ENCODE peak calls at places on chromosomes 2 and 18, in ten cellular contexts. One of them, this sample, is unnamed. For H3K9me3, the result is how much of the 10 kb centered on the place peaks cover.

GRCh38 chr2:61658841-61659780 is 121.0 kb upstream of the XPO1 start:
- DNase-seq in IMR-90: peak
- DNase-seq in naive thymus-derived CD4-positive, alpha-beta T cell: no peak
- DNase-seq in A549: peak
- DNase-seq in aorta: no peak
- DNase-seq in lower lobe of right lung: no peak
- DNase-seq in CD8-positive, alpha-beta memory T cell: no peak
- DNase-seq in cardiac muscle cell: peak
- DNase-seq in sigmoid colon: no peak
- DNase-seq in pancreas: no peak
- DNase-seq in this sample: no peak

GRCh38 chr2:238327751-238328150 is 7.4 kb downstream of the TRAF3IP1 start:
- DNase-seq in CD8-positive, alpha-beta memory T cell: no peak
- DNase-seq in aorta: no peak
- DNase-seq in pancreas: no peak
- DNase-seq in A549: no peak
- DNase-seq in cardiac muscle cell: no peak
- DNase-seq in naive thymus-derived CD4-positive, alpha-beta T cell: no peak
- DNase-seq in sigmoid colon: no peak
- DNase-seq in lower lobe of right lung: no peak
- DNase-seq in IMR-90: no peak
- DNase-seq in this sample: no peak

GRCh38 chr2:141021109-141021508 is 1109.7 kb downstream of the LRP1B start:
- DNase-seq in A549: no peak
- DNase-seq in naive thymus-derived CD4-positive, alpha-beta T cell: no peak
- DNase-seq in aorta: no peak
- DNase-seq in cardiac muscle cell: no peak
- DNase-seq in IMR-90: peak
- DNase-seq in pancreas: no peak
- DNase-seq in sigmoid colon: no peak
- DNase-seq in CD8-positive, alpha-beta memory T cell: no peak
- DNase-seq in lower lobe of right lung: no peak
- DNase-seq in this sample: no peak

GRCh38 chr18:51125976-51126375 is 71.5 kb downstream of the MEX3C start:
- DNase-seq in sigmoid colon: no peak
- DNase-seq in IMR-90: no peak
- DNase-seq in CD8-positive, alpha-beta memory T cell: no peak
- DNase-seq in A549: no peak
- DNase-seq in naive thymus-derived CD4-positive, alpha-beta T cell: no peak
- DNase-seq in aorta: no peak
- DNase-seq in pancreas: no peak
- DNase-seq in lower lobe of right lung: no peak
- DNase-seq in cardiac muscle cell: no peak
- DNase-seq in this sample: no peak

GRCh38 chr2:67015681-67016080 is 381.5 kb upstream of the ETAA1 start:
- DNase-seq in lower lobe of right lung: no peak
- DNase-seq in CD8-positive, alpha-beta memory T cell: no peak
- DNase-seq in naive thymus-derived CD4-positive, alpha-beta T cell: no peak
- DNase-seq in cardiac muscle cell: no peak
- DNase-seq in pancreas: no peak
- DNase-seq in sigmoid colon: no peak
- DNase-seq in aorta: no peak
- DNase-seq in IMR-90: no peak
- DNase-seq in A549: no peak
- DNase-seq in this sample: no peak

GRCh38 chr2:85709385-85709784 is 15.2 kb downstream of the GNLY start:
- DNase-seq in sigmoid colon: no peak
- DNase-seq in CD8-positive, alpha-beta memory T cell: no peak
- DNase-seq in A549: no peak
- DNase-seq in naive thymus-derived CD4-positive, alpha-beta T cell: no peak
- DNase-seq in IMR-90: no peak
- DNase-seq in aorta: no peak
- DNase-seq in pancreas: no peak
- DNase-seq in cardiac muscle cell: no peak
- DNase-seq in lower lobe of right lung: no peak
- DNase-seq in this sample: no peak

GRCh38 chr2:63818276-63818675 is 23.4 kb upstream of the UGP2 start:
- DNase-seq in CD8-positive, alpha-beta memory T cell: no peak
- DNase-seq in aorta: no peak
- DNase-seq in naive thymus-derived CD4-positive, alpha-beta T cell: no peak
- DNase-seq in sigmoid colon: no peak
- DNase-seq in lower lobe of right lung: no peak
- DNase-seq in cardiac muscle cell: no peak
- DNase-seq in IMR-90: no peak
- DNase-seq in A549: no peak
- DNase-seq in pancreas: no peak
- DNase-seq in this sample: no peak

GRCh38 chr2:55338268-55338667 is 69.2 kb upstream of the MTIF2 start:
- DNase-seq in pancreas: no peak
- DNase-seq in CD8-positive, alpha-beta memory T cell: no peak
- DNase-seq in IMR-90: peak
- DNase-seq in cardiac muscle cell: no peak
- DNase-seq in naive thymus-derived CD4-positive, alpha-beta T cell: no peak
- DNase-seq in aorta: no peak
- DNase-seq in sigmoid colon: no peak
- DNase-seq in A549: no peak
- DNase-seq in lower lobe of right lung: no peak
- DNase-seq in this sample: no peak

GRCh38 chr2:216548901-216549321 is 50.3 kb downstream of the RPL37A start:
- DNase-seq in aorta: peak
- DNase-seq in A549: no peak
- DNase-seq in cardiac muscle cell: no peak
- DNase-seq in lower lobe of right lung: no peak
- DNase-seq in CD8-positive, alpha-beta memory T cell: no peak
- DNase-seq in sigmoid colon: peak
- DNase-seq in IMR-90: no peak
- DNase-seq in pancreas: no peak
- DNase-seq in naive thymus-derived CD4-positive, alpha-beta T cell: no peak
- DNase-seq in this sample: no peak

GRCh38 chr2:74887961-74888670 is 54.2 kb downstream of the HK2 start:
- DNase-seq in cardiac muscle cell: no peak
- DNase-seq in A549: no peak
- DNase-seq in sigmoid colon: no peak
- DNase-seq in naive thymus-derived CD4-positive, alpha-beta T cell: no peak
- DNase-seq in CD8-positive, alpha-beta memory T cell: no peak
- DNase-seq in lower lobe of right lung: no peak
- DNase-seq in IMR-90: peak
- DNase-seq in aorta: no peak
- DNase-seq in pancreas: no peak
- DNase-seq in this sample: no peak

GRCh38 chr2:236693531-236693930 is 123.9 kb downstream of the ACKR3 start:
- DNase-seq in CD8-positive, alpha-beta memory T cell: no peak
- DNase-seq in pancreas: no peak
- DNase-seq in aorta: no peak
- DNase-seq in cardiac muscle cell: no peak
- DNase-seq in A549: no peak
- DNase-seq in sigmoid colon: no peak
- DNase-seq in naive thymus-derived CD4-positive, alpha-beta T cell: no peak
- DNase-seq in IMR-90: no peak
- DNase-seq in lower lobe of right lung: no peak
- DNase-seq in this sample: no peak

GRCh38 chr18:58335223-58335622 is 291.2 kb downstream of the NEDD4L start:
- DNase-seq in sigmoid colon: no peak
- DNase-seq in cardiac muscle cell: no peak
- DNase-seq in lower lobe of right lung: no peak
- DNase-seq in pancreas: no peak
- DNase-seq in CD8-positive, alpha-beta memory T cell: no peak
- DNase-seq in A549: no peak
- DNase-seq in naive thymus-derived CD4-positive, alpha-beta T cell: no peak
- DNase-seq in IMR-90: no peak
- DNase-seq in aorta: no peak
- DNase-seq in this sample: no peak

GRCh38 chr18:74252032-74252380 is 39.8 kb downstream of the CYB5A start:
- DNase-seq in sigmoid colon: no peak
- DNase-seq in IMR-90: peak
- DNase-seq in pancreas: no peak
- DNase-seq in cardiac muscle cell: no peak
- DNase-seq in A549: no peak
- DNase-seq in CD8-positive, alpha-beta memory T cell: no peak
- DNase-seq in aorta: no peak
- DNase-seq in lower lobe of right lung: no peak
- DNase-seq in naive thymus-derived CD4-positive, alpha-beta T cell: no peak
- DNase-seq in this sample: no peak

GRCh38 chr18:6601241-6601640 is 128.3 kb upstream of the ARHGAP28 start:
- DNase-seq in IMR-90: no peak
- DNase-seq in CD8-positive, alpha-beta memory T cell: no peak
- DNase-seq in aorta: no peak
- DNase-seq in A549: no peak
- DNase-seq in cardiac muscle cell: no peak
- DNase-seq in sigmoid colon: no peak
- DNase-seq in naive thymus-derived CD4-positive, alpha-beta T cell: no peak
- DNase-seq in lower lobe of right lung: no peak
- DNase-seq in pancreas: no peak
- DNase-seq in this sample: no peak

DNA sequence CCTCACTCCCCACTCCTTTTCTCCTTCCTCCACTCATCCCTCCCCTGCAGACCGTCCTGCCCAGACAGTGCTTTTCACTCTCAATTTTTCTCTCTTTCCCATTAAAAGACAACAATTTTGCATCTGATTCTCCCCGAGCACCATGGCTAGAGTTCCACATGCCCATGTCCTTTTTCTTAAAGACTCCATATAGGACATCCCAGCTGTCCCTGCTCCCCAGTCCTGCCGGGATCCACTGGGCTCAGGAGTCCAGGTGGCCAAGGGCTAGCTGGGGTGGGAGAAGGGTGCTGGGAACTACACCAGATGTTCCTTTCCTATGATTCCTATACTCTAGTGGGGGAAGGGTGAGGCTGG is 52.9 kb upstream of the RMDN2 start:
- DNase-seq in IMR-90: no peak
- DNase-seq in cardiac muscle cell: no peak
- DNase-seq in pancreas: no peak
- DNase-seq in lower lobe of right lung: no peak
- DNase-seq in CD8-positive, alpha-beta memory T cell: no peak
- DNase-seq in sigmoid colon: no peak
- DNase-seq in A549: no peak
- DNase-seq in aorta: no peak
- DNase-seq in naive thymus-derived CD4-positive, alpha-beta T cell: no peak
- DNase-seq in this sample: no peak
- H3K27ac ChIP-seq in IMR-90: no peak
- H3K27ac ChIP-seq in cardiac muscle cell: no peak
- H3K27ac ChIP-seq in pancreas: no peak
- H3K27ac ChIP-seq in lower lobe of right lung: no peak
- H3K27ac ChIP-seq in CD8-positive, alpha-beta memory T cell: no peak
- H3K27ac ChIP-seq in sigmoid colon: peak
- H3K27ac ChIP-seq in A549: no peak
- H3K27ac ChIP-seq in aorta: no peak
- H3K27ac ChIP-seq in naive thymus-derived CD4-positive, alpha-beta T cell: no peak
- H3K27ac ChIP-seq in this sample: no peak

DNA sequence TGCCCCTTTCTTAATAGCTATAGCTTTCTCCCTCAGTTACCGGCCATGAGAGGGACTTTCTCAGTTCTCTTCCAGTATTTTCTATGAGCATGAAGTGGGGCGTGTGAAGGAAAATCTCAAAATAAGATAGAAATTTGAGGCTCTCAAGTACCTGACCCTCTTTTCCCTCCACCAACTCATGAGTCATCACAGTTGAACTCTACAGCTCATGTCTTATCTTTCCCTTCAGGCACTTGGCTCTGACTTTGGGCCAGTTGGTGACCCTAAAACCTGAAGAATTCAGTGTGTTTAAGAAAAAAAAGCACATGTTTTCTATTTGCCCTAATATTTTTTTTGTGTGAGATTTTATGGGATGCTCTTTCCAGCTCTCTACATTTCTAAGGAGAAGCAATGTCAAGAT is 896.7 kb upstream of the ZEB2 start:
- DNase-seq in aorta: no peak
- DNase-seq in naive thymus-derived CD4-positive, alpha-beta T cell: no peak
- DNase-seq in pancreas: no peak
- DNase-seq in CD8-positive, alpha-beta memory T cell: no peak
- DNase-seq in lower lobe of right lung: no peak
- DNase-seq in IMR-90: peak
- DNase-seq in cardiac muscle cell: no peak
- DNase-seq in A549: no peak
- DNase-seq in sigmoid colon: no peak
- DNase-seq in this sample: no peak
- H3K9me3 ChIP-seq in aorta: under half
- H3K9me3 ChIP-seq in naive thymus-derived CD4-positive, alpha-beta T cell: under half
- H3K9me3 ChIP-seq in pancreas: under half
- H3K9me3 ChIP-seq in CD8-positive, alpha-beta memory T cell: under half
- H3K9me3 ChIP-seq in lower lobe of right lung: under half
- H3K9me3 ChIP-seq in IMR-90: under half
- H3K9me3 ChIP-seq in cardiac muscle cell: under half
- H3K9me3 ChIP-seq in A549: under half
- H3K9me3 ChIP-seq in sigmoid colon: under half
- H3K9me3 ChIP-seq in this sample: under half

GRCh38 chr2:114537777-114538176 is 95.3 kb downstream of the DPP10 start:
- DNase-seq in cardiac muscle cell: no peak
- DNase-seq in IMR-90: no peak
- DNase-seq in naive thymus-derived CD4-positive, alpha-beta T cell: no peak
- DNase-seq in pancreas: no peak
- DNase-seq in CD8-positive, alpha-beta memory T cell: no peak
- DNase-seq in sigmoid colon: no peak
- DNase-seq in lower lobe of right lung: no peak
- DNase-seq in A549: no peak
- DNase-seq in aorta: no peak
- DNase-seq in this sample: no peak
- H3K27ac ChIP-seq in cardiac muscle cell: no peak
- H3K27ac ChIP-seq in IMR-90: no peak
- H3K27ac ChIP-seq in naive thymus-derived CD4-positive, alpha-beta T cell: no peak
- H3K27ac ChIP-seq in pancreas: no peak
- H3K27ac ChIP-seq in CD8-positive, alpha-beta memory T cell: no peak
- H3K27ac ChIP-seq in sigmoid colon: no peak
- H3K27ac ChIP-seq in lower lobe of right lung: no peak
- H3K27ac ChIP-seq in A549: no peak
- H3K27ac ChIP-seq in aorta: no peak
- H3K27ac ChIP-seq in this sample: no peak

DNA sequence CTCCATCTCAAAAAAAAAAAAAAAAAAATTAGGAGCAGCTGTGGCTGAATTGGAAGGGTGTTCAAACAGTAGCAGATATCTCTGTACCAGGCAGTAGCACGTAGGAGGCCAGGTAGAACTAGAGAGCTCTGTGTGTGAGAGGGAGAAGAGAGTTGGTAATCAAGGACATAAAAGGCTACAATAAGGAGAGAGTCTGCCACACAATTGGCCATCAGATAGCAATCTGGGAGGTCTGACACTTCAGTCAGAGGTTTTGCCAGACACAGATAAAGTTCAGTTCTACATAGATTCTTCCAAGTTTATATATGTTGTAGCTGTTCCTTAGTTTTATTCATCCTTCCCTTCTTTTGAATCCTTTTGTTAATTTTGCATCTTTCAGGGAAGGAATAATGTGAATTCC is 600.2 kb upstream of the GCFC2 start:
- DNase-seq in pancreas: no peak
- DNase-seq in CD8-positive, alpha-beta memory T cell: no peak
- DNase-seq in IMR-90: no peak
- DNase-seq in lower lobe of right lung: no peak
- DNase-seq in cardiac muscle cell: no peak
- DNase-seq in aorta: no peak
- DNase-seq in sigmoid colon: no peak
- DNase-seq in A549: no peak
- DNase-seq in naive thymus-derived CD4-positive, alpha-beta T cell: no peak
- DNase-seq in this sample: no peak
- H3K9me3 ChIP-seq in pancreas: under half
- H3K9me3 ChIP-seq in CD8-positive, alpha-beta memory T cell: under half
- H3K9me3 ChIP-seq in IMR-90: under half
- H3K9me3 ChIP-seq in lower lobe of right lung: under half
- H3K9me3 ChIP-seq in cardiac muscle cell: under half
- H3K9me3 ChIP-seq in aorta: under half
- H3K9me3 ChIP-seq in sigmoid colon: under half
- H3K9me3 ChIP-seq in A549: under half
- H3K9me3 ChIP-seq in naive thymus-derived CD4-positive, alpha-beta T cell: under half
- H3K9me3 ChIP-seq in this sample: under half